ENCODE peak calls at places on chromosome 12, in five cellular contexts. O is A549, Q is spleen, I is tibial nerve, R is stomach. Z is an unnamed sample.

GRCh38 chr12:113203852-113204760 is 17.2 kb upstream of the TPCN1 start:
- DNase-seq in R (no peak), I (no peak), O (no peak), Q (no peak), Z (no peak)

GRCh38 chr12:31261744-31262143 is 64.2 kb downstream of the SINHCAF start:
- DNase-seq in O (no peak), R (no peak), I (no peak), Q (no peak), Z (no peak)

GRCh38 chr12:48482198-48482597 is at the start of gene C12orf54:
- DNase-seq in R (no peak), Q (no peak), O (no peak), I (no peak), Z (no peak)

GRCh38 chr12:56206373-56207166 is 15.2 kb downstream of the RNF41 start:
- DNase-seq in O (peak), Q (peak), R (peak), I (peak), Z (no peak)

GRCh38 chr12:86660488-86661171 is 404.4 kb upstream of the MGAT4C start:
- DNase-seq in R (no peak), O (peak), Q (no peak), I (no peak), Z (no peak)

GRCh38 chr12:47155457-47156166 is 75.9 kb upstream of the AMIGO2 start:
- DNase-seq in I (no peak), R (no peak), Q (no peak), O (peak), Z (no peak)

GRCh38 chr12:132827763-132828703 is 636 bp downstream of the GOLGA3 start:
- DNase-seq in Q (peak), I (no peak), R (peak), O (peak), Z (no peak)

GRCh38 chr12:124565656-124566180 is 1.7 kb downstream of the NCOR2 start:
- DNase-seq in Q (no peak), O (no peak), R (no peak), I (no peak), Z (no peak)

GRCh38 chr12:55037349-55037748 is 17.6 kb downstream of the NEUROD4 start:
- DNase-seq in O (no peak), Q (no peak), I (no peak), R (no peak), Z (no peak)

GRCh38 chr12:127162902-127163301 is 1104.1 kb upstream of the TMEM132C start:
- DNase-seq in R (no peak), Q (no peak), I (no peak), O (peak), Z (peak)

GRCh38 chr12:9273276-9273675 is 65.1 kb upstream of the PZP start:
- DNase-seq in R (no peak), Q (no peak), O (no peak), I (no peak), Z (no peak)

GRCh38 chr12:120194226-120194533 is 335 bp downstream of the GCN1 start:
- DNase-seq in Q (no peak), I (no peak), R (no peak), O (no peak), Z (no peak)

GRCh38 chr12:112049351-112049750 is 36.1 kb downstream of the ERP29 start:
- DNase-seq in Q (no peak), I (no peak), R (no peak), O (no peak), Z (no peak)

GRCh38 chr12:114701104-114701414 is 17.1 kb upstream of the TBX3 start:
- DNase-seq in I (no peak), Q (no peak), O (no peak), R (no peak), Z (no peak)

GRCh38 chr12:77754086-77754485 is 76.6 kb upstream of the NAV3 start:
- DNase-seq in O (no peak), R (no peak), Q (no peak), I (no peak), Z (no peak)

GRCh38 chr12:117155278-117156060 is 34.8 kb downstream of the FBXO21 start:
- DNase-seq in R (peak), I (no peak), O (peak), Q (peak), Z (peak)

GRCh38 chr12:53744730-53745129 is 7.0 kb downstream of the CISTR start:
- DNase-seq in R (no peak), I (no peak), O (no peak), Q (no peak), Z (no peak)

GRCh38 chr12:90428474-90428873 is 526.5 kb downstream of the CCER1 start:
- DNase-seq in O (no peak), R (no peak), Q (no peak), I (peak), Z (no peak)

GRCh38 chr12:79587368-79587767 is 103.4 kb downstream of the PAWR start:
- DNase-seq in Q (no peak), I (no peak), O (no peak), R (no peak), Z (no peak)

GRCh38 chr12:24499151-24500146 is 449.5 kb downstream of the BCAT1 start:
- DNase-seq in Q (no peak), R (no peak), O (no peak), I (no peak), Z (no peak)

GRCh38 chr12:20314325-20314724 is 54.0 kb upstream of the PDE3A start:
- DNase-seq in I (no peak), O (no peak), R (no peak), Q (no peak), Z (no peak)

GRCh38 chr12:56307221-56307965 is 7.3 kb upstream of the CS start:
- DNase-seq in O (no peak), Q (no peak), R (no peak), I (no peak), Z (no peak)

DNA sequence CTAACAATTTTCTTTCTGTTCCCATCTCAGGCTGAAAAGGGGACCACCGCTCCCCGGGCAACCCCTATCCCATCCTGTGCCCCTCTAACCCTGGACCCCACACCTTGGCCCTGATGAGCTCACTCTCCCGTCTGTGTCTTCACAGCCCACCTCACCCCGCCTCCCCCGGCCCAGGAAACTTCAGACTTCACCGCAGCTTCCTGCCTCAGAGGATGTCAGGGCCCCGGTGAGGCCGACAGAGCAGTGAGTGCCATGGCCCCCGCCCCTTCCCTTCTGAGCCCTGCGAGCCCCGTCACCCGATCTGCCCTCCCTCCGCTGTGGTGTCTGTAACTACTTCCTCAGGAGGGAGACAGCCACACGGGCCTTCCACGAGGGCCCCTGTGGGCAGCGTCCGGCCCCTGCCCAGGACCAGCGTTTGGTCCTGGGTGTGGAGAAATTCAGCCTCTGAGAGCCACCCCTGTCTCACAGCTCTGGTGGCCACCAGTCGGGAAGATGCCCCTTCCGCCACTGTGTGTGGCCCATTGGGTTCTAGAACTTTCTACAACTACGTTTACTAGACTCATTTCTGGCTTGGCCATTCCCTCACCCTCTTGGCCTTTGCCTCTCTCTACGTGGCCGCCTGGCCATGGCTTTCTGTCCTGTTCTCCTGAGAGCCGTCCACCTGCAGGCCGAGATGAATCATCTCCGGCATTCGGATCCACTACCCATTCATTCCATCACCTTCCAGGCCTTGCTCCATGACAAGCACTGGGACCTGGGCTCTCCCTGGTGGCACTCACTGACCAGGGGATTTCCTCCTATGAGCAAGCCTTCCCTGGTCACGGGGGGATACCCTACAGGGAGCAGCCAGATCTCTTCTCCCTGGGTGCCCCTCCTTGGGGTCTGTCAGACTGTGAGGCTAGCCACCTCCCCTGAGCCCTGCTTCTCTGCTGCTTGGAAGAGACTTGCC is 3.4 kb downstream of the RHOF start:
- DNase-seq in R (peak), O (no peak), Q (peak), I (peak), Z (peak)
- TF ChIP-seq POLR2A in R (no peak), O (no peak), Q (peak), I (peak), Z (no peak)

GRCh38 chr12:5967645-5968415 is 22.8 kb upstream of the ANO2 start:
- DNase-seq in R (no peak), I (no peak), Q (no peak), O (no peak), Z (no peak)

GRCh38 chr12:5964913-5965900 is 20.1 kb upstream of the ANO2 start:
- DNase-seq in I (no peak), R (no peak), O (no peak), Q (no peak), Z (no peak)

GRCh38 chr12:5963515-5963914 is 18.5 kb upstream of the ANO2 start:
- DNase-seq in Q (no peak), O (no peak), R (no peak), I (no peak), Z (no peak)

GRCh38 chr12:5966486-5967095 is 21.5 kb upstream of the ANO2 start:
- DNase-seq in O (no peak), R (no peak), Q (no peak), I (no peak), Z (no peak)

DNA sequence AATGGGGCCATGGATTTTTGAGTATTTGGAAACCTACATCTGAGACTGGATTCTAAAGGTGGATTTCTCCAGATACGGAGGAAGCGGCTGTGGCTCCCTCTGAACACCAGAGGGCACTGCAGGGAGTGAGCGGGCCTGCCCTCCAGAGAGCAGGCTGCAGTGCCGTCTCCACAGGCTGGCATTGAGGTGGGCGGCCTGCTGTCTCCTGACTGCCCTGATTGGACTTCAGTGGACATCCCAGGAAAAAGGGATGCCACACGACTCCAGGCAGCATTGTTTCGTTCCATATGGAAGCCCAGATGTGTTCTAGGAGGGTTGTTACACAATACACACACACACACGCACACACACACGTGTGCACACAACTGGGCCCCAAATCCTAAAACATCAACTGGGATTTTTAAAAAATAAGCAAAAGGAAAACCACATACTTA is 20.9 kb upstream of the ANO2 start:
- DNase-seq in Q (no peak), R (peak), I (peak), O (peak), Z (peak)
- TF ChIP-seq POLR2A in Q (no peak), R (no peak), I (no peak), O (no peak), Z (no peak)

GRCh38 chr12:121579190-121579791 is 1.5 kb downstream of the KDM2B start:
- DNase-seq in R (peak), Q (peak), I (peak), O (no peak), Z (peak)

GRCh38 chr12:121578230-121579189 is 2.3 kb downstream of the KDM2B start:
- DNase-seq in I (peak), R (no peak), O (no peak), Q (peak), Z (no peak)

GRCh38 chr12:121581681-121582439 is 1.0 kb upstream of the KDM2B start:
- DNase-seq in O (no peak), I (peak), R (peak), Q (no peak), Z (no peak)

GRCh38 chr12:121580959-121581680 is at the start of gene KDM2B:
- DNase-seq in I (peak), O (no peak), R (peak), Q (no peak), Z (no peak)

DNA sequence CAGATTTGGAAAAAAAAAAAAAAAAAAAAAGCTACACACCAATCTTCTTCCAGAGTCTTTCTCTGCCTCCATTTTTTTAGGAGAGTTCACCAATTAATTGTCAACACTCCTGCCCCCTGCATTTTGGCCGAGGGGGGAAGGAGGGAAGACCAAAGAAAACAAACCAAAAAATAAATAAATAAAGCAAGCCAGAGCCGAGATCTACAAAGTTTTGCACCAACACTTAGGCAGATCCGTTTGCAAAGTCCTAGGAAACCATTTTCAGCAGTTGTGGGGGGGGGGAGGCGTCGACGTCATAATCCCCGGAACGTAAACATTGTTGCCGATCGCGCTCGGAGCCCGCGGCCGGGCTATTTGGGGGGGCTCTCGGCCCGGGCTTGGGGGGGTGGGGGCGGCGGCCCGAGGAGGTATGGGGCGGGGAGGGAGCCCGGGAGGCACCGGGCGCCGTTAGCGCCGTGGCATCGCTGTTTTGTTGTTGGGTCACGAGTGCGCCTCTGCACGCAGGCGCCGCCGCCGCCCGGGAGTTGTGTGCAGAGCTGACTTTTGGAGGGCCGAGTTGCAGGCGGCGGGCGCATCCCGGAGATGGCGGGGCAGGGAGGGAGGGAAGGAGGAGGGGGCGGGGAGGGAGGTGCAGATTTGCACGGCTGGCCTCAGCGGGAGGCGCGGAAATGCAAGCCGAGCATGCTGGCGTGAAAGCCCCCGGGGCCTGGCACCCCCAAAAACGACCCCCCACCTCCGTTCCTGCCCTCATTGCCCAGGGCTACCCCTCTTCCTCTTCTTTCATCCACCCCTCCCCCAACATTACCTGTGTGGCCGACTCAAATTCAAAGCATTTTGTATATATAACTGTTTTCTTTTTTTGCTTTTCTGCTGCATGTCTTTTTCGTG is 598 bp downstream of the KDM2B start:
- DNase-seq in Q (peak), O (peak), R (peak), I (peak), Z (peak)
- TF ChIP-seq POLR2A in Q (no peak), O (peak), R (no peak), I (no peak), Z (no peak)

GRCh38 chr12:93570552-93571359 is 1.7 kb upstream of the SOCS2 start:
- DNase-seq in Q (peak), I (peak), R (peak), O (peak), Z (peak)

GRCh38 chr12:93571854-93572711 is at the start of gene SOCS2:
- DNase-seq in Q (peak), O (no peak), I (peak), R (peak), Z (peak)

GRCh38 chr12:93569656-93570551 is 2.6 kb upstream of the SOCS2 start:
- DNase-seq in R (peak), I (peak), Q (peak), O (peak), Z (peak)

GRCh38 chr12:93572712-93573551 is 457 bp downstream of the SOCS2 start:
- DNase-seq in O (no peak), Q (peak), R (no peak), I (no peak), Z (peak)

DNA sequence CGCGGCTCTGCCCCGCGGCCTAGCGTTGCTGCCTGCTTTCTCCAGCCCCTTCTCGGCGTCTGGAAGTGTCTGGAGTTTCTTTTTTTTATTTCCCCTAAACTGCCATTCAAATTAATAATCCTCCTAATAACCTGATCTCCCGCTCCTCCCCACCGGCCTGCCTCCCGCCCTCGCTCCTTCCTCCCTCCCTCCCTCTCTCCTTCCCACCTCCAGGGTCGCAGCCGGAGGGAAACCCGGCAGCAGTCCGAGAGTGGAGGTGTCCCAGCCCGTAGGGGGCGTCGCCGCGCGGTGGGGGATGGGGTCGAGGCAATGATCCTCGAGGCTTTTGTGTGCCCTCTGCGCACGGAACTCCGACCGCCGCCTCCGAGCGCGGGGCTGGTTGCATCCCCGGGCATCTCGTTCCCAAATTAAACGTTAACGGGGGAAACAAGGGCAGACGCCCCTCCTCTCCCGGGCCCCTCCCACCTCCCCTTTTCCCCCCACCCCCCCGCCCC is 1.1 kb upstream of the SOCS2 start:
- DNase-seq in R (peak), I (peak), Q (peak), O (peak), Z (peak)
- TF ChIP-seq POLR2A in R (no peak), I (no peak), Q (no peak), O (peak), Z (no peak)

GRCh38 chr12:110546339-110546738 is 36.8 kb downstream of the PPTC7 start:
- DNase-seq in O (peak), I (no peak), R (no peak), Q (no peak), Z (no peak)

GRCh38 chr12:110547090-110547489 is 36.0 kb downstream of the PPTC7 start:
- DNase-seq in R (no peak), Q (no peak), O (no peak), I (no peak), Z (no peak)

GRCh38 chr12:110548678-110549077 is 34.4 kb downstream of the PPTC7 start:
- DNase-seq in R (no peak), O (no peak), I (no peak), Q (no peak), Z (no peak)

GRCh38 chr12:110550981-110551380 is 32.1 kb downstream of the PPTC7 start:
- DNase-seq in O (no peak), I (no peak), Q (no peak), R (no peak), Z (no peak)

DNA sequence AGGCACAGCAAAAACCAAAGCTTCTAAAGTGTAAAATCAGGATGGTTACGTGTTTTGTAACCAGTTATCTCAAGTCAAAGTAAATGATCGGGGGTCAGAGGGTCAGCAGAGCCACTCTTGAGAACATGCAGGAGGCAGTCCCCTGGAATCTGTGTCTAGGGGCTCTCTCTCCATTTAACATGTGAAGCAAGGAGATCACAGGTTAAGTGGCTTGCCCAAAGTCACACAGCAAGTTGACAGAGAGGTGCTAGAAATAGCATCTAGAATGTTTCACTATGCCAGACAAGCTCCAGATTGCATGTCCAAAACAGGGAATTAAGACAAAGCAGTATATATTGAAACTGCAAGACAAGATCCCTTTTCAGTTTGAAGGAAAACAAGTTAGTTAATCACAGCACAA is 33.4 kb downstream of the PPTC7 start:
- DNase-seq in R (no peak), O (no peak), Q (no peak), I (no peak), Z (no peak)
- TF ChIP-seq POLR2A in R (no peak), O (no peak), Q (no peak), I (no peak), Z (no peak)

GRCh38 chr12:51910691-51911090 is 3.4 kb downstream of the ACVRL1 start:
- DNase-seq in I (no peak), Q (no peak), O (no peak), R (no peak), Z (no peak)
- TF ChIP-seq POLR2A in I (no peak), Q (no peak), O (no peak), R (no peak), Z (no peak)

GRCh38 chr12:32399045-32399372 is 349 bp upstream of the FGD4 start:
- DNase-seq in I (no peak), O (no peak), Q (no peak), R (no peak), Z (no peak)

GRCh38 chr12:32400114-32400672 is 835 bp downstream of the FGD4 start:
- DNase-seq in O (peak), Q (no peak), I (no peak), R (peak), Z (no peak)

GRCh38 chr12:32400866-32401265 is 1.5 kb downstream of the FGD4 start:
- DNase-seq in R (no peak), I (no peak), Q (no peak), O (no peak), Z (no peak)

GRCh38 chr12:32397703-32398102 is 1.7 kb upstream of the FGD4 start:
- DNase-seq in R (no peak), Q (no peak), O (no peak), I (no peak), Z (no peak)

GRCh38 chr12:32399373-32400113 is at the start of gene FGD4:
- DNase-seq in Q (peak), O (peak), R (peak), I (peak), Z (peak)
- TF ChIP-seq POLR2A in Q (no peak), O (peak), R (no peak), I (peak), Z (no peak)

DNA sequence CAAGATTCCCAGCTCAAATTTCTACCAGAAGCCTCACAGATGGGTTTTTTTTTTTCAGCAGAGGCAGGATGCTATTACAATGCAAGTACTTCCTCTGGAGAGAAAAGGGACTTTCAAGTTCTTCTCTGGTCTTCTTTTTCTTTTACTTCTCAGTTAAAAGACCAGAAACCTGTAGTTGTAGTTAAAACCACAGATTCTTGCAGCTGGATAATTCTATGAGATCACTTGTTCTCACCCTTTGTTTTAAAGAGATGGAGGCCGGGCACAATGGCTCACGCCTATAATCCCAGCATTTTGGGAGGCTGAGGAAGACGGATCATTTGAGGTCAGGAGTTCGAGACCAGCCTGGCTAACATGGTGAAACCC is 47.6 kb upstream of the OVCH1 start:
- DNase-seq in R (no peak), I (no peak), O (no peak), Q (no peak), Z (no peak)
- TF ChIP-seq POLR2A in R (no peak), I (no peak), O (no peak), Q (no peak), Z (no peak)

Z was measured in GM12891.